ENCODE peak calls at places on chromosomes 5 and 9, in ten cellular contexts. D is amniotic epithelial cell, Z is NCI-H1105, I is WTC11, A is body of pancreas, O is endodermal cell, X is D341Med, S is pons, M is psoas muscle, B is upper lobe of right lung. C is an unnamed sample.

GRCh38 chr5:134647750-134648424 is 698 bp upstream of the SEC24A start:
- DNase-seq in D (peak; percentile 88), Z (no peak), I (no peak), A (peak; percentile 22), O (no peak), X (no peak), S (peak; percentile 71), M (peak; percentile 58), B (no peak), C (peak; percentile 58)

GRCh38 chr5:76703707-76704106 is 12.2 kb upstream of the F2R start:
- DNase-seq in D (no peak), Z (no peak), I (no peak), A (no peak), O (no peak), X (no peak), S (no peak), M (no peak), B (no peak), C (no peak)

GRCh38 chr5:963673-964531 is 44.7 kb upstream of the NKD2 start:
- DNase-seq in D (peak; percentile 77), Z (no peak), I (no peak), A (no peak), O (no peak), X (no peak), S (no peak), M (peak; percentile 43), B (no peak), C (no peak)

GRCh38 chr5:77957-78804 is 13.8 kb upstream of the PLEKHG4B start:
- DNase-seq in D (no peak), Z (no peak), I (no peak), A (no peak), O (peak; percentile 75), X (peak; percentile 81), S (no peak), M (no peak), B (no peak), C (peak; percentile 63)

GRCh38 chr5:80255425-80255751 is 460 bp downstream of the SERINC5 start:
- DNase-seq in D (peak; percentile 48), Z (no peak), I (peak; percentile 54), A (peak; percentile 66), O (peak; percentile 81), X (peak; percentile 84), S (peak; percentile 42), M (peak; percentile 79), B (peak; percentile 89), C (no peak)

GRCh38 chr9:83583151-83584014 is 39.6 kb upstream of the IDNK start:
- DNase-seq in D (peak; percentile 72), Z (peak; percentile 8), I (peak; percentile 76), A (peak; percentile 68), O (peak; percentile 90), X (peak; percentile 66), S (peak; percentile 22), M (no peak), B (no peak), C (peak; percentile 44)

GRCh38 chr5:179293276-179293675 is 52.0 kb downstream of the ADAMTS2 start:
- DNase-seq in D (no peak), Z (no peak), I (no peak), A (no peak), O (no peak), X (no peak), S (no peak), M (no peak), B (peak; percentile 46), C (no peak)

GRCh38 chr5:95846554-95847260 is 24.2 kb upstream of the GLRX start:
- DNase-seq in D (peak; percentile 70), Z (peak; percentile 10), I (peak; percentile 60), A (peak; percentile 74), O (peak; percentile 87), X (peak; percentile 74), S (peak; percentile 91), M (peak; percentile 71), B (no peak), C (peak; percentile 75)

GRCh38 chr5:3593771-3594513 is 1.7 kb upstream of the IRX1 start:
- DNase-seq in D (no peak), Z (peak; percentile 30), I (peak; percentile 23), A (no peak), O (peak; percentile 66), X (no peak), S (no peak), M (no peak), B (no peak), C (peak; percentile 27)

GRCh38 chr5:157387683-157388093 is 72.3 kb upstream of the NIPAL4 start:
- DNase-seq in D (peak; percentile 78), Z (no peak), I (no peak), A (no peak), O (no peak), X (no peak), S (peak; percentile 42), M (no peak), B (no peak), C (no peak)

GRCh38 chr9:79858509-79858908 is 286.7 kb downstream of the TLE4 start:
- DNase-seq in D (peak; percentile 2), Z (no peak), I (no peak), A (no peak), O (no peak), X (no peak), S (peak; percentile 74), M (no peak), B (no peak), C (peak; percentile 25)

GRCh38 chr5:36842087-36842486 is 34.5 kb upstream of the NIPBL start:
- DNase-seq in D (no peak), Z (no peak), I (no peak), A (no peak), O (no peak), X (no peak), S (no peak), M (no peak), B (no peak), C (no peak)

GRCh38 chr5:18179579-18179978 is 545.3 kb downstream of the TAF11L14 start:
- DNase-seq in D (no peak), Z (no peak), I (no peak), A (no peak), O (no peak), X (no peak), S (no peak), M (no peak), B (no peak), C (no peak)

GRCh38 chr5:100904259-100904822 is 1.3 kb upstream of the ST8SIA4 start:
- DNase-seq in D (no peak), Z (no peak), I (no peak), A (no peak), O (peak; percentile 60), X (no peak), S (peak; percentile 61), M (no peak), B (peak; percentile 50), C (no peak)

GRCh38 chr5:84477485-84477884 is 92.8 kb upstream of the EDIL3 start:
- DNase-seq in D (no peak), Z (no peak), I (no peak), A (no peak), O (no peak), X (no peak), S (no peak), M (no peak), B (no peak), C (no peak)

GRCh38 chr9:93904649-93905472 is 50.3 kb downstream of the BARX1 start:
- DNase-seq in D (no peak), Z (no peak), I (peak; percentile 3), A (no peak), O (peak; percentile 18), X (no peak), S (no peak), M (peak; percentile 26), B (peak; percentile 46), C (no peak)

GRCh38 chr9:3868012-3868411 is 342.2 kb upstream of the RFX3 start:
- DNase-seq in D (no peak), Z (no peak), I (no peak), A (no peak), O (no peak), X (no peak), S (no peak), M (no peak), B (no peak), C (peak; percentile 16)

GRCh38 chr9:19231126-19232035 is 888 bp downstream of the DENND4C start:
- DNase-seq in D (no peak), Z (no peak), I (peak; percentile 61), A (no peak), O (no peak), X (no peak), S (peak; percentile 32), M (peak; percentile 65), B (no peak), C (no peak)

GRCh38 chr5:83473344-83474169 is 2.0 kb downstream of the VCAN start:
- DNase-seq in D (peak; percentile 98), Z (peak; percentile 40), I (peak; percentile 97), A (peak; percentile 70), O (peak; percentile 99), X (peak; percentile 85), S (peak; percentile 91), M (peak; percentile 92), B (peak; percentile 89), C (peak; percentile 87)

GRCh38 chr9:100167176-100167575 is 68.1 kb downstream of the INVS start:
- DNase-seq in D (peak; percentile 71), Z (no peak), I (no peak), A (no peak), O (no peak), X (no peak), S (no peak), M (no peak), B (no peak), C (no peak)

GRCh38 chr9:117958726-117959125 is 254.5 kb downstream of the TLR4 start:
- DNase-seq in D (no peak), Z (no peak), I (no peak), A (no peak), O (peak; percentile 53), X (no peak), S (no peak), M (no peak), B (no peak), C (no peak)

GRCh38 chr9:89598926-89599325 is 5.9 kb upstream of the GADD45G start:
- DNase-seq in D (no peak), Z (no peak), I (no peak), A (no peak), O (no peak), X (no peak), S (no peak), M (no peak), B (no peak), C (no peak)

GRCh38 chr9:136587145-136587943 is 41.5 kb upstream of the NOTCH1 start:
- DNase-seq in D (peak; percentile 91), Z (no peak), I (peak; percentile 86), A (no peak), O (peak; percentile 92), X (no peak), S (peak; percentile 33), M (peak; percentile 84), B (peak; percentile 86), C (no peak)

GRCh38 chr9:93575706-93576295 is 583 bp upstream of the PHF2 start:
- DNase-seq in D (no peak), Z (no peak), I (no peak), A (peak; percentile 46), O (peak; percentile 67), X (peak; percentile 59), S (peak; percentile 48), M (peak; percentile 77), B (peak; percentile 86), C (peak; percentile 76)

GRCh38 chr5:1550287-1551076 is 26.7 kb upstream of the LPCAT1 start:
- DNase-seq in D (no peak), Z (no peak), I (no peak), A (no peak), O (no peak), X (peak; percentile 12), S (no peak), M (no peak), B (no peak), C (no peak)

GRCh38 chr9:100739208-100739607 is 161.3 kb downstream of the CAVIN4 start:
- DNase-seq in D (no peak), Z (no peak), I (no peak), A (no peak), O (peak; percentile 51), X (no peak), S (no peak), M (no peak), B (no peak), C (no peak)

GRCh38 chr5:13448843-13449242 is 495.6 kb downstream of the DNAH5 start:
- DNase-seq in D (no peak), Z (no peak), I (no peak), A (no peak), O (no peak), X (no peak), S (no peak), M (no peak), B (no peak), C (no peak)

GRCh38 chr5:163105456-163105855 is 331.9 kb upstream of the CCNG1 start:
- DNase-seq in D (no peak), Z (no peak), I (no peak), A (no peak), O (no peak), X (no peak), S (no peak), M (no peak), B (no peak), C (no peak)

C was measured in GM13976.